ENCODE peak calls at places on chromosomes 12 and 14, in seven cellular contexts. O, D, V, I, P, F and X are unnamed samples.

GRCh38 chr12:100489326-100489725 is 15.7 kb downstream of the NR1H4 start:
- DNase-seq in O (no peak), D (no peak), V (no peak), I (no peak), P (no peak), F (no peak), X (no peak)

GRCh38 chr12:57368349-57369095 is 62.3 kb downstream of the R3HDM2 start:
- DNase-seq in O (no peak), D (peak), V (no peak), I (no peak), P (no peak), F (peak), X (no peak)

GRCh38 chr14:33412450-33412849 is 473.8 kb downstream of the NPAS3 start:
- DNase-seq in O (no peak), D (no peak), V (no peak), I (no peak), P (no peak), F (no peak), X (no peak)

GRCh38 chr14:49497725-49498348 is 88.3 kb downstream of the RPS29 start:
- DNase-seq in O (peak), D (peak), V (peak), I (no peak), P (no peak), F (peak), X (no peak)

GRCh38 chr12:43988838-43989560 is 153.1 kb downstream of the TMEM117 start:
- DNase-seq in O (no peak), D (no peak), V (peak), I (no peak), P (no peak), F (no peak), X (no peak)

GRCh38 chr12:40012709-40013108 is 93.2 kb downstream of the SLC2A13 start:
- DNase-seq in O (no peak), D (no peak), V (no peak), I (no peak), P (no peak), F (peak), X (no peak)

GRCh38 chr14:22399776-22400175 is 189.2 kb downstream of the DAD1 start:
- DNase-seq in O (no peak), D (no peak), V (no peak), I (no peak), P (no peak), F (no peak), X (no peak)

GRCh38 chr12:131281016-131281415 is 327.3 kb downstream of the ADGRD1 start:
- DNase-seq in O (no peak), D (no peak), V (no peak), I (no peak), P (no peak), F (no peak), X (no peak)

GRCh38 chr12:52767427-52767826 is 9.7 kb downstream of the KRT76 start:
- DNase-seq in O (no peak), D (no peak), V (no peak), I (no peak), P (no peak), F (no peak), X (no peak)

GRCh38 chr12:46260153-46260912 is 8.5 kb downstream of the SLC38A1 start:
- DNase-seq in O (no peak), D (no peak), V (no peak), I (no peak), P (peak), F (peak), X (no peak)

GRCh38 chr14:21069388-21070082 is 569 bp upstream of the ARHGEF40 start:
- DNase-seq in O (no peak), D (peak), V (no peak), I (peak), P (no peak), F (peak), X (no peak)

GRCh38 chr14:43116341-43116740 is 1390.7 kb downstream of the FSCB start:
- DNase-seq in O (no peak), D (no peak), V (no peak), I (no peak), P (no peak), F (no peak), X (no peak)

GRCh38 chr12:51947597-51947996 is 3.9 kb upstream of the ACVR1B start:
- DNase-seq in O (no peak), D (no peak), V (no peak), I (no peak), P (no peak), F (no peak), X (no peak)

GRCh38 chr14:44966601-44967336 is 4.8 kb downstream of the TOGARAM1 start:
- DNase-seq in O (no peak), D (no peak), V (peak), I (no peak), P (no peak), F (no peak), X (no peak)

GRCh38 chr12:120836119-120836684 is 68.0 kb downstream of the SPPL3 start:
- DNase-seq in O (no peak), D (no peak), V (no peak), I (no peak), P (no peak), F (no peak), X (no peak)

GRCh38 chr12:46722737-46723136 is 103.1 kb downstream of the SLC38A4 start:
- DNase-seq in O (no peak), D (no peak), V (no peak), I (no peak), P (no peak), F (peak), X (no peak)

GRCh38 chr12:7859552-7859951 is 13.2 kb downstream of the SLC2A14 start:
- DNase-seq in O (no peak), D (no peak), V (no peak), I (no peak), P (peak), F (no peak), X (no peak)

GRCh38 chr12:123058980-123059379 is 78.5 kb downstream of the ARL6IP4 start:
- DNase-seq in O (no peak), D (no peak), V (no peak), I (peak), P (no peak), F (no peak), X (no peak)

GRCh38 chr12:125515887-125516286 is 450.7 kb downstream of the AACS start:
- DNase-seq in O (no peak), D (no peak), V (no peak), I (no peak), P (no peak), F (no peak), X (no peak)

GRCh38 chr12:81683881-81684280 is 75.3 kb downstream of the PPFIA2 start:
- DNase-seq in O (no peak), D (no peak), V (no peak), I (no peak), P (no peak), F (no peak), X (no peak)

GRCh38 chr14:63960926-63961567 is 108.2 kb downstream of the SYNE2 start:
- DNase-seq in O (no peak), D (no peak), V (no peak), I (no peak), P (no peak), F (peak), X (no peak)

GRCh38 chr14:38404616-38405015 is 148.7 kb upstream of the CLEC14A start:
- DNase-seq in O (no peak), D (no peak), V (no peak), I (no peak), P (no peak), F (peak), X (no peak)

GRCh38 chr14:65933400-65934068 is 521.0 kb downstream of the FUT8 start:
- DNase-seq in O (no peak), D (no peak), V (no peak), I (peak), P (no peak), F (peak), X (no peak)

GRCh38 chr12:129903956-129904769 is at the start of gene TMEM132D:
- DNase-seq in O (no peak), D (peak), V (no peak), I (peak), P (no peak), F (no peak), X (no peak)
- H3K4me3 ChIP-seq in O (no peak), D (peak), V (no peak), I (no peak), P (no peak), F (no peak), X (no peak)

DNA sequence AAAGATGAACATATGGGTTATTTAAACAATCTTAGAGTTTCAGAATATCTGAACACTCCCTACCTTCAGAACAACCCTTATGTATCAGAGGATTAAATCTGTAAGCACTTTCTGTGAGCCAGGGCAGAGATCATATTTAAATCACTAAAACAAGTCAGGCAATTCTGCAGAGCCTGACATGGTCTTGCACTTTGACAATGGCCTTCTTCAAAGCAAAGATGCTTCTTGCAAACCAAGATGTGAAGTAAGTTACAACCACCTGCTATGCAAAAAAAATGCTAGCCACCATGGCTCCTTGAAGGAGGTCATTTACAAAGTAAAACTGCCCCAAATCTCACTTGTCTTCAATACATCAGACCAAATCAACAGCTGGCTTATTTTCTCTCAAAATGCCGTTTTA is 3.2 kb downstream of the PPP1CC start:
- DNase-seq in O (no peak), D (no peak), V (peak), I (no peak), P (no peak), F (no peak), X (no peak)
- H3K4me3 ChIP-seq in O (peak), D (no peak), V (peak), I (peak), P (no peak), F (no peak), X (peak)

GRCh38 chr12:68223067-68223747 is 2.4 kb downstream of the IL26 start:
- DNase-seq in O (peak), D (peak), V (peak), I (peak), P (peak), F (peak), X (peak)
- H3K4me3 ChIP-seq in O (no peak), D (no peak), V (no peak), I (no peak), P (no peak), F (peak), X (no peak)

DNA sequence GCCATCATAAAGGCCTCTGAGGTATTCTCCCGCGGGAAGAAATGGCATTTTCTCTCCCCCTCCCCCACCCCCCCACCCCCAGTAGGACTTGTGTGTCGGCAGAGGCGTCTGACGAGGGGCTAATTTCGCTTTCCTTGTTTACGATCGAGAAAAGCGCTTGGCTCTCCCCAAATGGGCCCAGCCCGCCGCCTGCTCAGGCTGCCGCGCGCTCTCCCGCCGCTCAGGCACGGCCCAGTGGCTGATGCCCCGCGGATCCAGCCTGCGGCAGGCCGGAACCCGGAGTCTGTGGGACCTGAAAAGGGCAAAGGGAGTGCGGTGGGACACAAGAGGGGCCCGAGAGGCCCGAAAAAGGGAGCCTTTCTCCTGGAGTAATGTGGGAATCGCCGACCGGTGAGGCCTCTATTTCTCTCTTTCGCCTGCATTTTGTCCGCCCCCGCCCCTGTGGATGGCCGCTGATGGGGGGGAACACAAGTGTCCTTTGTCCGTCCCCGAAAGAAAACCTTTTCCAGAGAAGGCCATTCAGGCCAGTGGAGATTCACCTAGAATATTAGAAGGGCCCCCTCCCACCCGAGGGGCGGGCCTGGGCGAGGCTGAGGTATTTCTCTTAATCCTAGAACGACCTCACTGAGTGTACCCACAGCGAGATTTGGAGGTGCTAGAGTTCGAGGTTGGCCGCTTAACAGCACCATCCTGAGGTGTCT is 9.0 kb upstream of the HOXC6 start:
- DNase-seq in O (no peak), D (peak), V (no peak), I (no peak), P (no peak), F (no peak), X (no peak)
- H3K4me3 ChIP-seq in O (no peak), D (peak), V (no peak), I (no peak), P (no peak), F (no peak), X (no peak)

DNA sequence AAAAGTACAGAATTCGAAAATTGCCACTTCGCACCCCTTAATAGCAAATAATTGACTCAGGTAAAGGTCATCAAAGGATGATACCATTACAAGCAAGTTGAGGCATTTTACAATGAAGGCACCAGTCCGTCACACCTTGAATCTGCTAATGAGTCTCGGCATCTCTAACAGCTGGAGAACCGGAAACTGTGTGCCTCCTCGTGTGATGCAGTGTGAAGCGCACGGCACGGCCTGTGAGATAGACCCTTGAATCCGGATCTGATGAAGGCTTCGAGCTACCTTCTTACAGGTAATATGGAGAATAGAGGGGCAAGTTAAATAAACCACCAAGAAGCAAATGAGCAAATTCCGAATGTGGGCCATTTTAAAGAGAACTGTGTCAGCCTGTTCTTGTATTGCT is 19.8 kb upstream of the TUBA1A start:
- DNase-seq in O (no peak), D (no peak), V (no peak), I (no peak), P (no peak), F (no peak), X (no peak)
- H3K4me3 ChIP-seq in O (no peak), D (no peak), V (no peak), I (no peak), P (no peak), F (no peak), X (no peak)

DNA sequence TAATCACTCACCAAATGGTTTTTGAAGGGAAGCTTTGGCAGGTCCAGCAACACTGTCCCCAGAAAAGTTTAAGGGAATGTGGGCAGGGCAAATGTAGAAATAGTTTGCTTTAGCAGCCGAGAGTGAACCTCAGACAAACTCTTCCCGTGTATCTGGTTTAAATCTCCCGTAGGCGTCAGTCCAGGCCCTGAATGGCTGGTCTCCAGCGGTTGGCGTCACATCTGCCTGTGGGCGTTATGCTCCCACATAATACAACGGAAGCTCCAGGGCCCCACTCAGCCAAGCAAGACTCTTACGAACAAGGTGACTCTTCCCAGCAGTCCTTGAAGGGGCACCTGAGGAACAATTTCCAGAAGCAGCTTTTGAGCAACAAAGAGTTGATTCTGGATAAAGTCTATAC is 942 bp downstream of the ZC2HC1C start:
- DNase-seq in O (no peak), D (no peak), V (no peak), I (no peak), P (no peak), F (no peak), X (no peak)
- H3K4me3 ChIP-seq in O (no peak), D (no peak), V (no peak), I (no peak), P (no peak), F (no peak), X (no peak)

GRCh38 chr12:27973487-27973890 is 956 bp upstream of the PTHLH start:
- DNase-seq in O (no peak), D (peak), V (no peak), I (no peak), P (no peak), F (no peak), X (no peak)

GRCh38 chr12:27971606-27972005 is 927 bp downstream of the PTHLH start:
- DNase-seq in O (no peak), D (no peak), V (no peak), I (no peak), P (no peak), F (no peak), X (no peak)

GRCh38 chr12:27975222-27976136 is 2.9 kb upstream of the PTHLH start:
- DNase-seq in O (no peak), D (peak), V (no peak), I (peak), P (no peak), F (peak), X (no peak)

GRCh38 chr12:27972721-27973120 is at the start of gene PTHLH:
- DNase-seq in O (no peak), D (no peak), V (no peak), I (no peak), P (no peak), F (no peak), X (no peak)

DNA sequence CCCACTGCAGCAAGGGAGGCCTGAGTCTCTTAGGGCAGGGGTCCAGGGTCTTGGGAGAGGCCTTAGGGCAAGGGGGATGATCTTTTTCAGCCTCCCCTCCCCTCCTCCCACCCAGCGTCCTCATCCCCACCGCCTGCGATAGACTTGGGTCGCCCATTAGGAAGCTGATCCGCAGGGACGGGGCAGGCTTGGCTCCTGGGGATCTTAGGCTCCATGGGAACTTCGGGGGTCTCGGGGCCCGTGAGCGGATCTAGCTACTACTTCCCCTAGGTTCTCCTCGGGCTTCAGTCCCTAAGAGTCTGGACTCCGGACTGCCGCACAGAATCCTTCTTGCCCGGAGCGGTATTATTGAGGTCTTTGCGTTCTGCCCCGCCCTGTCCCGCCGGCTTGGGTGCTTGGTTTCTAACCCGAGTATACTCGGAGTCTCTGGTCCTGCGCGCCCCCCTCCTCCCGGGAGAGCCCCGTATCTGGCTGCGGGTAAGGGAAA is 2.2 kb upstream of the PTHLH start:
- DNase-seq in O (no peak), D (peak), V (no peak), I (peak), P (no peak), F (no peak), X (no peak)
- H3K4me3 ChIP-seq in O (no peak), D (peak), V (no peak), I (no peak), P (peak), F (peak), X (no peak)

GRCh38 chr12:114673169-114673833 is 10.7 kb downstream of the TBX3 start:
- DNase-seq in O (no peak), D (peak), V (no peak), I (peak), P (no peak), F (peak), X (no peak)

GRCh38 chr12:114678028-114678427 is 5.9 kb downstream of the TBX3 start:
- DNase-seq in O (no peak), D (no peak), V (no peak), I (no peak), P (no peak), F (no peak), X (no peak)

GRCh38 chr12:114674201-114675047 is 9.6 kb downstream of the TBX3 start:
- DNase-seq in O (no peak), D (peak), V (no peak), I (peak), P (no peak), F (no peak), X (no peak)

GRCh38 chr12:114678718-114679117 is 5.3 kb downstream of the TBX3 start:
- DNase-seq in O (no peak), D (no peak), V (no peak), I (no peak), P (no peak), F (no peak), X (no peak)

DNA sequence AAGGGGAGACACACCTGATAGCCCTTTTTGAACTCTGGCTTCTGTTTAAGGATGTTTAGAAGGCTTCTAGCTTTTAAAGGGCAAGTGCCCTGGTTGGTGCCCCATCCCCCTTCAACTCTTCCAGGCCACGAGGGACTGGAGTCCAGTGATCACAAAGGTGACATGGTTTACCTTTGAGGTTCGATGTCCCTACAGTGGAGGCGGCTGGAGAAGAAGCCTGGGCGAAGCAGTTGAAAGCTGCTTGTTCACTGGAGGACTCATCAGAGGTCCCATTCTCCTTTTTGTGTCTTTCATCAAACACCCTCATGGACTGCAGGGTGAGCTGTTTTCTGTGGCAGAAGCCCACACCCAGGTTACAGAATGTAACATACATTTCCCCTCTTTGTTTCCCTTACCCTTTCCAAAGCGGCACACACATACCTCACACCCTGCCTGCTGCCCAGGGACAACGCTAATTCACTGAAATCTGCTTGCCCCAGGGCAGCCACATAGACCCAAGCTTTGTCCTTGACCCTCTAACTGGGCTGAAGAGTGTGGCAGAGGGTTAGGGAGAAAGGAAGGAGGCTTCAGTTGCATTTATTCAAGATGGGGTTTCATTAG is 7.7 kb downstream of the TBX3 start:
- DNase-seq in O (no peak), D (no peak), V (no peak), I (no peak), P (no peak), F (no peak), X (no peak)
- H3K4me3 ChIP-seq in O (no peak), D (no peak), V (no peak), I (no peak), P (peak), F (no peak), X (no peak)